ENCODE peak calls at places on chromosomes 11 and 22, in four cellular contexts. P, O, D and U are unnamed samples.

GRCh38 chr11:3101921-3102640 is 44.9 kb upstream of the CARS1 start:
- DNase-seq in P (no peak), O (no peak), D (peak; percentile 8), U (no peak)

GRCh38 chr11:129490004-129490403 is 114.4 kb downstream of the BARX2 start:
- DNase-seq in P (no peak), O (no peak), D (no peak), U (no peak)

GRCh38 chr11:107791343-107792048 is 67.1 kb downstream of the SLC35F2 start:
- DNase-seq in P (no peak), O (no peak), D (no peak), U (no peak)

GRCh38 chr22:44622685-44623084 is 79.3 kb upstream of the PRR5 start:
- DNase-seq in P (no peak), O (no peak), D (no peak), U (no peak)

GRCh38 chr22:38218661-38219331 is 17.0 kb downstream of the MAFF start:
- DNase-seq in P (no peak), O (no peak), D (no peak), U (no peak)

GRCh38 chr22:48278620-48279464 is 1516.4 kb downstream of the TBC1D22A start:
- DNase-seq in P (no peak), O (no peak), D (no peak), U (no peak)

GRCh38 chr11:7673724-7674434 is 579 bp upstream of the CYB5R2 start:
- DNase-seq in P (no peak), O (peak; percentile 58), D (no peak), U (no peak)

GRCh38 chr11:61516191-61516590 is 7.6 kb downstream of the LRRC10B start:
- DNase-seq in P (no peak), O (no peak), D (no peak), U (no peak)

GRCh38 chr22:20392983-20393704 is 807 bp upstream of the ZNF74 start:
- DNase-seq in P (no peak), O (peak; percentile 44), D (no peak), U (peak; percentile 30)

GRCh38 chr22:49473286-49473685 is 354.4 kb downstream of the BRD1 start:
- DNase-seq in P (no peak), O (peak; percentile 6), D (no peak), U (no peak)

GRCh38 chr11:126450198-126450597 is 94.7 kb downstream of the ST3GAL4 start:
- DNase-seq in P (no peak), O (no peak), D (no peak), U (no peak)

GRCh38 chr22:44972363-44973083 is 37.3 kb downstream of the PHF21B start:
- DNase-seq in P (no peak), O (no peak), D (no peak), U (peak; percentile 19)

GRCh38 chr11:115525600-115526006 is 21.4 kb upstream of the CADM1 start:
- DNase-seq in P (no peak), O (no peak), D (no peak), U (no peak)

GRCh38 chr22:17734197-17734596 is 40.1 kb downstream of the BID start:
- DNase-seq in P (peak; percentile 8), O (no peak), D (no peak), U (peak; percentile 46)

DNA sequence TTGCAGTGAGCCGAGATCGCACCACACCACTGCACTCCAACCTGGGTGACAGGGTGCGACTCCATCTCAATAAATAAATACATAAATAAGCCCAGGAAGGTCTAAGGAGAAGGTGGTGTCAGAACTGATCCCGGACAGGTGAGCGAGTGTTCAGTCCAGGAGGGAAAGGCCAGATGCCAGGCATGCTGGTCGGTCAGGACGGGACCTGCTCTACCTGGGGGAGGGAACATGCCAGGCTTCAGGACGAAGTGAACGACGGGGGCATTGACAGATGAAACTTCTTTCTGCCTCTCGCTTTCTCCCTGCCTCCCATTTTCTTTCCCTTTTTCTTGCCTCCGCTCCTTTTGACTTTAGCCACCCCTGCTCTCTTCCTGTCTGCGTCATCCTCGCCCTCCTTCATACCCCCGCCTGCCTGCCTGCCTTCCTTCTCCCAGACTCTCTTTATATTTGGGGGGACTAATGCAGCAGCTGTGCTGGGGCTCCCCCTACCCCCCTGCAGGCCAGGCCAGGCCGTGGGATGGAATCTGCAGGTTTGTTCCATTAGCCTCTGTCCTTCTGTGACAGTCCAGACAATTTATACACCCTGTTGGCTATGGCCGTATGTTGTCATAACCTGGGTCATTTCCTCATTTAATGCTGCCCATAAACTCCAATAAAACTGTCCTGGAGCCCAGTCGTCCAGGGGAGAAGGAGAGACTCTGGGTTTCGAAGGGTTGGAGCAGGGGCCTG is 209.2 kb upstream of the TBCEL start:
- DNase-seq in P (no peak), O (no peak), D (no peak), U (no peak)
- TF ChIP-seq SPI1 in P (no peak), O (no peak), D (no peak), U (no peak)

DNA sequence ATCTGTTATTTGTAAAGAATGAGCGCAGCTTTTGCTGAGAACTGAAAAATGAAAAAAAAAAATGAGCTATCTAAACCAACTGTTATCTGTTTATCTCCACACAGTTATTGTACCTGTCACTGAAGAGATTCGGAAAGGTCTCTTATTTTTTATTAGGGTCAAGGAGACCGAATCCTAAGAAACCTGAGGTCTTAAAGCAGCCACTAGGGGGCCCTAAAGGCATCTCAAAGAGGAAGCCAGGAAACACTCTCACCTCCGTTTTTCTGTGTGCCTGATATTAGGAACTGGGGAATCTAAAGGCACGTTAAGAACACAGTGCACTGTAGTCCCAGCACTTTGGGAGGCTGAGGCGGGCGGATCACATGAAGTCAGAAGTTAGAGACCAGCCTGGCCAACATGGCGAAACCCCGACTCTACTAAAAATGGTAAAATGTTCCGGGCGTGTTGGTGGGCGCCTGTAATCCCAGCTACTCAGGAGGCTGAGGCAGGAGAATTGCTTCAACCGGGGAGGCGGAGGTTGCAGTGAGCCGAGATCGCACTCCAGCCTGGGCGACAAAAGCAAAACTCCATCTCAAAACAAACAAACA is 3.5 kb upstream of the LARGE1 start:
- DNase-seq in P (no peak), O (peak; percentile 58), D (peak; percentile 23), U (peak; percentile 54)
- TF ChIP-seq SPI1 in P (peak; percentile 41), O (no peak), D (peak; percentile 45), U (no peak)

GRCh38 chr22:30191049-30191701 is 55.4 kb downstream of the LIF start:
- DNase-seq in P (no peak), O (no peak), D (no peak), U (no peak)
- TF ChIP-seq SPI1 in P (no peak), O (no peak), D (no peak), U (no peak)

DNA sequence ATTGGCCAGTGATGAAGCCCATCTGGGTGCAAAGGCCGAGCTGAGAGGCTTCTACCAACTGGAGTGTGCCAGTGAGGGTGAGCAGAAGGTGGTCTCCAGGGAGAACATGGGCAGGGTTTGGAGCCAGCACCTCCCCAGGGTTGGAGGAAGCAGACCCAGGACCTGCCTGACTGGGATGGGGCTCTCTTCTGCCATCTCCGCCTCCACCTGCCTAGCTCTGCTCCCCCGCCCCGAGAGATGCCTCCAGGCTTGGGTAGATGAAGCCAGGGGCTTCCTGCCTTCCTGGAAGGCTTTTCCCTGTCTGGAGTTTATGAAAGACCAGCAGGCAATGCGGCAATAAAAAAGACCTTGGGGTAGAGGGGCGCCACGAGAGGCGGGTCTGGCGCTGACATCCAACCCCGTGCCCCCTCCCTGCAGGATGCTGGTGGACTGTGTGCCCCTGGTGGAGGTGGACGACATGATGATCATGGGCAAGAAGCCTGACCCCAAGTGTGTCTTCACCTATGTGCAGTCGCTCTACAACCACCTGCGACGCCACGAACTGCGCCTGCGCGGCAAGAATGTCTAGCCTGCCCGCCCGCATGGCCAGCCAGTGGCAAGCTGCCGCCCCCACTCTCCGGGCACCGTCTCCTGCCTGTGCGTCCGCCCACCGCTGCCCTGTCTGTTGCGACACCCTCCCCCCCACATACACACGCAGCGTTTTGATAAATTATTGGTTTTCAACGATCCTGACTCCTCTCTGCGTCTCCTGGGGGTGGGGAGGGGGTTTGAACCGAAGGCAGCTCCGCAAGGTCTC is 3.3 kb downstream of the SELENOM start:
- DNase-seq in P (no peak), O (no peak), D (no peak), U (no peak)
- TF ChIP-seq SPI1 in P (no peak), O (no peak), D (no peak), U (no peak)